ENCODE peak calls at places on chromosomes 3 and 15, in six cellular contexts. T is DND-41, K is AG09309, Q is Caco-2, Z is tibial nerve, H is heart left ventricle. L is an unnamed sample.

GRCh38 chr3:25420168-25420567 is 7.9 kb upstream of the RARB start:
- DNase-seq in H (no peak), T (no peak), Z (no peak), K (no peak), Q (no peak), L (no peak)

GRCh38 chr3:197792019-197792647 is 1.1 kb downstream of the LRCH3 start:
- DNase-seq in H (no peak), T (peak), K (no peak), Z (no peak), Q (peak), L (no peak)

GRCh38 chr3:50150863-50151686 is 4.0 kb upstream of the SEMA3F start:
- DNase-seq in Z (no peak), T (no peak), Q (no peak), H (no peak), K (no peak), L (no peak)

GRCh38 chr3:126264952-126265351 is 84.6 kb upstream of the ALDH1L1 start:
- DNase-seq in K (no peak), T (no peak), Q (no peak), Z (no peak), H (peak), L (no peak)

GRCh38 chr3:16247282-16248058 is 17.3 kb downstream of the DPH3 start:
- DNase-seq in K (peak), Q (peak), Z (peak), H (peak), T (peak), L (peak)

GRCh38 chr3:64073362-64073761 is 50.1 kb upstream of the PSMD6 start:
- DNase-seq in K (no peak), T (no peak), Q (no peak), Z (no peak), H (no peak), L (no peak)

GRCh38 chr3:15633766-15634588 is 32.4 kb downstream of the BTD start:
- DNase-seq in K (no peak), H (no peak), Z (no peak), Q (no peak), T (no peak), L (no peak)

GRCh38 chr3:17302774-17303173 is 418.0 kb downstream of the PLCL2 start:
- DNase-seq in Q (no peak), K (no peak), T (no peak), Z (no peak), H (no peak), L (no peak)

GRCh38 chr3:132326251-132326650 is 9.0 kb downstream of the ACP3 start:
- DNase-seq in T (no peak), Q (no peak), Z (no peak), K (no peak), H (no peak), L (no peak)

GRCh38 chr15:74857671-74858365 is 14.9 kb upstream of the ULK3 start:
- DNase-seq in Z (no peak), T (no peak), K (no peak), H (no peak), Q (no peak), L (no peak)

GRCh38 chr3:194134757-194135515 is 1.0 kb upstream of the HES1 start:
- DNase-seq in T (peak), Q (peak), H (peak), K (peak), Z (peak), L (peak)

GRCh38 chr15:90956551-90957104 is 1.9 kb downstream of the RCCD1 start:
- DNase-seq in T (no peak), K (no peak), H (peak), Q (no peak), Z (peak), L (no peak)

GRCh38 chr15:78937132-78937739 is 7.6 kb downstream of the CTSH start:
- DNase-seq in T (peak), Z (no peak), Q (no peak), K (no peak), H (peak), L (no peak)

GRCh38 chr3:135929670-135930069 is 35.9 kb upstream of the PPP2R3A start:
- DNase-seq in Q (no peak), Z (peak), H (no peak), K (no peak), T (no peak), L (no peak)

GRCh38 chr3:104901396-104901795 is 465.3 kb upstream of the ALCAM start:
- DNase-seq in Z (no peak), T (no peak), Q (no peak), H (no peak), K (no peak), L (no peak)

GRCh38 chr15:95202569-95203349 is 971.4 kb downstream of the MCTP2 start:
- DNase-seq in Q (no peak), Z (no peak), K (no peak), H (no peak), T (no peak), L (no peak)

GRCh38 chr15:78242128-78242527 is 7.8 kb upstream of the ACSBG1 start:
- DNase-seq in T (peak), K (no peak), Q (peak), Z (no peak), H (no peak), L (peak)

GRCh38 chr3:40550168-40550567 is 25.4 kb downstream of the ZNF621 start:
- DNase-seq in Q (no peak), K (no peak), T (no peak), H (no peak), Z (no peak), L (no peak)

GRCh38 chr15:25900901-25901300 is 37.8 kb upstream of the ATP10A start:
- DNase-seq in Q (no peak), K (no peak), H (no peak), T (no peak), Z (no peak), L (no peak)

GRCh38 chr3:58041826-58042324 is 33.7 kb downstream of the FLNB start:
- DNase-seq in Q (no peak), K (peak), T (peak), Z (no peak), H (no peak), L (no peak)

GRCh38 chr3:25663324-25664065 is 1.2 kb downstream of the TOP2B start:
- DNase-seq in Q (peak), Z (no peak), H (no peak), K (no peak), T (peak), L (no peak)

GRCh38 chr3:98894791-98895576 is 6.5 kb downstream of the DCBLD2 start:
- DNase-seq in H (no peak), Z (no peak), K (no peak), T (no peak), Q (no peak), L (no peak)
- H3K4me3 ChIP-seq in H (no peak), Z (no peak), K (no peak), T (no peak), Q (no peak), L (no peak)

GRCh38 chr3:149449799-149450198 is 24.7 kb upstream of the TM4SF4 start:
- DNase-seq in T (no peak), Q (peak), H (no peak), K (no peak), Z (no peak), L (no peak)
- TF ChIP-seq CTCF in T (no peak), Q (no peak), H (no peak), K (no peak), Z (no peak), L (no peak)

DNA sequence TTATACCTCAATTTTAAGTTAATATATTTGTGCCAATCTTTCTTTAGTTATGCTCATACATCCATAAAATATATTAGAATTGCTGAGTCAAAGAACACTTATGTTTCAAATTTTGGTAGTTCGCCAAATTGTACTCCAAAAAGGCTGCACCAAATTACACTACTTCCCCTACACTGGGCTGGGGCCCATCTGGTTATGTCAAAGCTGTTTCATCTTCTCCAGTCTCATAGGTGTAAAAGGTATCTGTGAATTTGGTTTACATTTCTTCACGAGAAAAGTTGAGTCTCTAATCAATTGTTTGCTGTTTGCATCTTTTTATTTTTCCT is 711 bp downstream of the FSIP1 start:
- DNase-seq in H (no peak), Z (no peak), T (no peak), K (no peak), Q (no peak), L (no peak)
- H3K4me3 ChIP-seq in H (peak), Z (peak), T (peak), K (peak), Q (peak), L (peak)

GRCh38 chr3:77506384-77506783 is 466.5 kb downstream of the ROBO2 start:
- DNase-seq in Z (no peak), T (no peak), K (no peak), Q (no peak), H (no peak), L (no peak)
- TF ChIP-seq CTCF in Z (no peak), T (no peak), K (peak), Q (no peak), H (no peak), L (no peak)

GRCh38 chr3:141050576-141050912 is 603 bp upstream of the SPSB4 start:
- DNase-seq in T (peak), Z (no peak), H (no peak), K (no peak), Q (no peak), L (no peak)
- H3K4me3 ChIP-seq in T (peak), Z (peak), H (peak), K (no peak), Q (no peak), L (peak)

DNA sequence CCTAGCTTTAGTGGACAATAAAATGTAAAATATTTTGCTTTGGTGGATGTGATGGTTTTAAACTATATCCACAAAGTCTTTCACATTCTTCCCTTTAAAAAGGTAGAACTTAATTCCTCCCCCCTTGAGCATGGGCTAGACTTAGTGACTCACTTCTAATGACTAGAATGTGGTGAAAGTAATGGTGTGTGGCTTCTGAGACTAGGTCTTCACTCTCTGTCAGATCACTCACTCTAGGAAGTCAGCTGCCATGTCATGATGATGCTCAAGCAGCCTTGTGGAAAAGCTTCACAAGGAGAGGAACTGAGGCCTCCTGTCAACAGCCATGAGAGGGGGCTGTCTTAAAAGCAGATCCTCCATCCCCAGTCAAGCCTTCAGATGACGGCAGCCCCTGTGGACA is 4.2 kb downstream of the LRRC2 start:
- DNase-seq in H (no peak), Q (no peak), Z (no peak), T (no peak), K (no peak), L (no peak)
- TF ChIP-seq CTCF in H (no peak), Q (no peak), Z (no peak), T (no peak), K (no peak), L (no peak)

L was measured in dorsolateral prefrontal cortex.